ENCODE peak calls at places on chromosomes 3 and 15, in six cellular contexts. A is KBM-7; G is HT1080; X is mesothelial cell of epicardium; O is stimulated activated CD4-positive, alpha-beta T cell treated with anti-CD3 and anti-CD28 coated beads, Interleukin-12 subunit alpha, Interleukin-12 subunit beta, amount 100 ng/mL, for 48 hours; U is NT2/D1. L is an unnamed sample.

GRCh38 chr15:20361091-20361490 is 180.5 kb downstream of the GOLGA6L6 start:
- DNase-seq in A (no peak), X (no peak), O (no peak), U (no peak), G (no peak), L (no peak)

GRCh38 chr3:66107855-66108254 is 69.1 kb upstream of the MAGI1 start:
- DNase-seq in A (no peak), X (no peak), G (peak), O (no peak), U (no peak), L (peak)

GRCh38 chr3:161559177-161559998 is 62.8 kb downstream of the OTOL1 start:
- DNase-seq in A (peak), U (peak), G (peak), X (no peak), O (no peak), L (peak)

GRCh38 chr15:58522391-58522790 is 90.6 kb downstream of the LIPC start:
- DNase-seq in A (no peak), O (no peak), U (no peak), G (no peak), X (no peak), L (no peak)

GRCh38 chr3:76986876-76987513 is 52.9 kb upstream of the ROBO2 start:
- DNase-seq in O (no peak), G (peak), U (no peak), X (no peak), A (no peak), L (no peak)

GRCh38 chr3:41989518-41989917 is 27.6 kb upstream of the ULK4 start:
- DNase-seq in O (no peak), A (no peak), X (no peak), U (no peak), G (no peak), L (no peak)

GRCh38 chr3:52248816-52249547 is 3.4 kb downstream of the PPM1M start:
- DNase-seq in X (no peak), G (no peak), A (no peak), U (no peak), O (no peak), L (no peak)

GRCh38 chr15:81316267-81316666 is 7.7 kb downstream of the STARD5 start:
- DNase-seq in X (no peak), G (no peak), A (no peak), O (no peak), U (no peak), L (no peak)

GRCh38 chr3:13046569-13047279 is 26.5 kb downstream of the IQSEC1 start:
- DNase-seq in X (no peak), U (no peak), A (no peak), G (no peak), O (no peak), L (no peak)

GRCh38 chr3:171088984-171089754 is 62.6 kb upstream of the SLC2A2 start:
- DNase-seq in A (no peak), G (peak), X (no peak), O (no peak), U (no peak), L (peak)